ENCODE peak calls at places on chromosomes 5 and 9, in eight cellular contexts. A is foreskin fibroblast; Q is anterior cingulate cortex; G is nucleus accumbens; H is lung microvascular endothelial cell; L is stimulated activated CD4-positive, alpha-beta T cell treated with anti-CD3 and anti-CD28 coated beads, Interleukin-4, amount 100 ng/mL, for 24 hours; B is GM23338; E is NCI-H1436 treated with DMSO at 0.1 percent for 48 hours. N is an unnamed sample.

GRCh38 chr5:122704247-122705036 is 70.4 kb upstream of the SNX2 start:
- DNase-seq in H (peak; percentile 67), G (no peak), A (peak; percentile 72), B (peak; percentile 78), L (no peak), E (no peak), Q (no peak), N (peak; percentile 52)

GRCh38 chr9:129551393-129551973 is 69.4 kb downstream of the C9orf50 start:
- DNase-seq in A (no peak), E (no peak), Q (no peak), G (no peak), H (no peak), B (no peak), L (no peak), N (no peak)

GRCh38 chr9:123251741-123252140 is 16.6 kb downstream of the STRBP start:
- DNase-seq in A (no peak), E (no peak), B (no peak), Q (no peak), L (no peak), H (no peak), G (no peak), N (no peak)

GRCh38 chr5:162852145-162852544 is 585.2 kb upstream of the CCNG1 start:
- DNase-seq in B (peak; percentile 2), E (no peak), G (no peak), Q (no peak), A (no peak), L (no peak), H (no peak), N (no peak)

GRCh38 chr5:156835905-156836304 is 14.2 kb upstream of the PPP1R2B start:
- DNase-seq in Q (no peak), B (peak; percentile 81), G (no peak), A (no peak), L (no peak), E (no peak), H (no peak), N (no peak)

GRCh38 chr9:20095430-20096092 is 306.7 kb upstream of the SLC24A2 start:
- DNase-seq in Q (no peak), G (no peak), A (no peak), L (no peak), B (no peak), H (no peak), E (no peak), N (no peak)

GRCh38 chr5:164119806-164120440 is 614.5 kb downstream of the MAT2B start:
- DNase-seq in L (no peak), G (no peak), A (peak; percentile 15), Q (no peak), H (peak; percentile 57), E (peak; percentile 68), B (peak; percentile 58), N (no peak)

GRCh38 chr9:17116400-17116837 is 18.4 kb upstream of the CNTLN start:
- DNase-seq in E (no peak), Q (no peak), L (no peak), H (peak; percentile 47), B (peak; percentile 60), A (peak; percentile 60), G (no peak), N (no peak)

GRCh38 chr5:57718155-57718554 is 235.5 kb upstream of the ACTBL2 start:
- DNase-seq in A (peak; percentile 67), E (no peak), Q (no peak), B (no peak), G (no peak), L (no peak), H (no peak), N (peak; percentile 47)

GRCh38 chr9:98522487-98522886 is 186.2 kb downstream of the GABBR2 start:
- DNase-seq in A (no peak), E (no peak), H (peak; percentile 54), G (no peak), Q (no peak), L (no peak), B (no peak), N (no peak)

GRCh38 chr9:110671849-110672248 is 3.3 kb downstream of the MUSK start:
- DNase-seq in Q (no peak), G (no peak), A (no peak), E (no peak), L (no peak), H (no peak), B (no peak), N (no peak)

GRCh38 chr5:61231813-61232212 is 69.5 kb upstream of the SMIM15 start:
- DNase-seq in L (no peak), H (no peak), A (no peak), B (no peak), E (no peak), G (no peak), Q (no peak), N (no peak)

GRCh38 chr5:138128344-138128743 is 10.9 kb downstream of the NME5 start:
- DNase-seq in L (no peak), H (peak; percentile 48), Q (no peak), B (no peak), A (no peak), E (no peak), G (no peak), N (no peak)

GRCh38 chr5:72599519-72600400 is 92.5 kb upstream of the ZNF366 start:
- DNase-seq in G (no peak), H (peak; percentile 71), A (peak; percentile 78), E (no peak), Q (no peak), B (no peak), L (no peak), N (peak; percentile 51)

GRCh38 chr9:98031935-98032334 is 24.6 kb upstream of the NANS start:
- DNase-seq in Q (no peak), B (no peak), G (no peak), H (peak; percentile 26), A (peak; percentile 36), E (no peak), L (no peak), N (peak; percentile 72)

GRCh38 chr5:143445726-143446125 is 42.2 kb upstream of the NR3C1 start:
- DNase-seq in G (no peak), H (no peak), B (no peak), A (peak; percentile 61), Q (no peak), L (no peak), E (no peak), N (no peak)

GRCh38 chr9:133140174-133140505 is 19.1 kb upstream of the RALGDS start:
- DNase-seq in B (no peak), A (no peak), E (no peak), L (no peak), G (no peak), Q (no peak), H (no peak), N (no peak)

GRCh38 chr5:65203746-65204145 is 278.0 kb downstream of the ADAMTS6 start:
- DNase-seq in E (no peak), L (no peak), G (no peak), Q (no peak), H (peak; percentile 53), B (no peak), A (peak; percentile 93), N (peak; percentile 79)

GRCh38 chr5:128674837-128675446 is 136.9 kb upstream of the FBN2 start:
- DNase-seq in B (peak; percentile 75), E (no peak), A (peak; percentile 85), H (peak; percentile 54), G (no peak), Q (no peak), L (peak; percentile 15), N (peak; percentile 63)

GRCh38 chr5:111058064-111058463 is 13.4 kb upstream of the TSLP start:
- DNase-seq in A (no peak), L (no peak), Q (no peak), E (no peak), H (no peak), G (no peak), B (no peak), N (no peak)

GRCh38 chr9:122252796-122253195 is 11.8 kb downstream of the RBM18 start:
- DNase-seq in L (no peak), Q (no peak), H (peak; percentile 79), B (peak; percentile 69), A (no peak), G (no peak), E (no peak), N (no peak)

GRCh38 chr5:139847091-139847490 is 51.5 kb downstream of the PSD2 start:
- DNase-seq in H (no peak), Q (no peak), G (no peak), E (no peak), A (no peak), B (no peak), L (no peak), N (no peak)

GRCh38 chr5:3365501-3366215 is 230.0 kb upstream of the IRX1 start:
- DNase-seq in B (no peak), A (no peak), L (no peak), E (no peak), H (no peak), G (no peak), Q (no peak), N (no peak)

GRCh38 chr5:176134529-176135223 is 103.5 kb upstream of the SIMC1 start:
- DNase-seq in A (no peak), L (no peak), G (no peak), Q (no peak), E (no peak), H (no peak), B (peak; percentile 25), N (no peak)

GRCh38 chr5:98698359-98698758 is 75.1 kb upstream of the RGMB start:
- DNase-seq in L (no peak), G (no peak), H (no peak), E (no peak), Q (no peak), B (no peak), A (peak; percentile 28), N (peak; percentile 7)

GRCh38 chr5:139524446-139524845 is 36.7 kb upstream of the UBE2D2 start:
- DNase-seq in B (no peak), L (no peak), G (no peak), A (no peak), E (no peak), Q (no peak), H (no peak), N (no peak)

GRCh38 chr5:158514353-158514960 is 585.3 kb downstream of the EBF1 start:
- DNase-seq in B (no peak), Q (no peak), H (no peak), A (peak; percentile 89), G (no peak), L (no peak), E (no peak), N (peak; percentile 57)

GRCh38 chr9:114156658-114157421 is 1.5 kb downstream of the COL27A1 start:
- DNase-seq in Q (peak; percentile 28), G (no peak), E (no peak), B (peak; percentile 63), H (peak; percentile 64), L (peak; percentile 7), A (peak; percentile 94), N (peak; percentile 74)

GRCh38 chr5:131381011-131381410 is 117.2 kb downstream of the CDC42SE2 start:
- DNase-seq in E (no peak), A (no peak), Q (no peak), G (no peak), L (no peak), H (no peak), B (no peak), N (no peak)

GRCh38 chr5:126007841-126008240 is 415.4 kb upstream of the GRAMD2B start:
- DNase-seq in G (no peak), Q (no peak), B (no peak), E (no peak), L (no peak), H (no peak), A (peak; percentile 68), N (peak; percentile 28)

GRCh38 chr9:124877383-124877782 is 15.5 kb downstream of the ARPC5L start:
- DNase-seq in G (no peak), Q (no peak), L (no peak), B (no peak), E (no peak), A (no peak), H (no peak), N (no peak)

GRCh38 chr9:98104445-98104881 is 14.6 kb downstream of the TRIM14 start:
- DNase-seq in E (no peak), A (no peak), G (no peak), B (no peak), Q (no peak), H (no peak), L (no peak), N (no peak)

GRCh38 chr5:7010578-7010977 is 297.3 kb downstream of the TENT4A start:
- DNase-seq in B (peak; percentile 41), A (no peak), Q (no peak), H (no peak), E (no peak), L (no peak), G (no peak), N (no peak)

GRCh38 chr9:4334439-4334838 is 34.6 kb upstream of the GLIS3 start:
- DNase-seq in B (peak; percentile 71), A (peak; percentile 23), Q (peak; percentile 18), H (peak; percentile 91), L (no peak), E (no peak), G (peak; percentile 23), N (no peak)